ENCODE peak calls at places on chromosomes 2 and 18, in seven cellular contexts. A is RPMI7951; U is GM12891; D is Caki2; B is activated naive CD4-positive, alpha-beta T cell; W is astrocyte; C is EH. P is an unnamed sample.

GRCh38 chr18:44464401-44465185 is 216.1 kb upstream of the SETBP1 start:
- DNase-seq in A (peak; percentile 17), U (no peak), D (peak; percentile 32), B (no peak), W (peak; percentile 78), C (peak; percentile 21), P (peak; percentile 42)

GRCh38 chr2:238398577-238398976 is 28.1 kb upstream of the ASB1 start:
- DNase-seq in A (no peak), U (no peak), D (no peak), B (no peak), W (no peak), C (no peak), P (no peak)

GRCh38 chr2:196131949-196132925 is 39.1 kb downstream of the STK17B start:
- DNase-seq in A (peak; percentile 41), U (no peak), D (peak; percentile 39), B (peak; percentile 33), W (peak; percentile 23), C (peak; percentile 30), P (no peak)

GRCh38 chr2:20352230-20353216 is 1.9 kb upstream of the PUM2 start:
- DNase-seq in A (no peak), U (no peak), D (no peak), B (no peak), W (no peak), C (no peak), P (no peak)

GRCh38 chr18:3029215-3029972 is 16.4 kb upstream of the LPIN2 start:
- DNase-seq in A (no peak), U (no peak), D (no peak), B (no peak), W (no peak), C (peak; percentile 73), P (no peak)

GRCh38 chr2:208407667-208408066 is 1.1 kb downstream of the PTH2R start:
- DNase-seq in A (no peak), U (no peak), D (no peak), B (no peak), W (no peak), C (peak; percentile 6), P (no peak)

GRCh38 chr18:48441405-48441881 is 32.3 kb upstream of the ZBTB7C start:
- DNase-seq in A (peak; percentile 73), U (no peak), D (no peak), B (no peak), W (no peak), C (no peak), P (no peak)

GRCh38 chr2:239475161-239476028 is 74.6 kb upstream of the HDAC4 start:
- DNase-seq in A (no peak), U (no peak), D (no peak), B (no peak), W (no peak), C (no peak), P (no peak)

GRCh38 chr18:58097127-58097906 is 53.3 kb downstream of the NEDD4L start:
- DNase-seq in A (peak; percentile 81), U (no peak), D (no peak), B (no peak), W (peak; percentile 57), C (peak; percentile 79), P (no peak)

GRCh38 chr2:190304404-190304803 is 15.2 kb downstream of the HIBCH start:
- DNase-seq in A (no peak), U (no peak), D (no peak), B (no peak), W (no peak), C (no peak), P (no peak)

GRCh38 chr18:9520666-9521065 is 45.4 kb downstream of the RALBP1 start:
- DNase-seq in A (no peak), U (no peak), D (no peak), B (no peak), W (peak; percentile 39), C (no peak), P (no peak)

GRCh38 chr2:241777167-241777685 is 604 bp downstream of the GAL3ST2 start:
- DNase-seq in A (no peak), U (no peak), D (no peak), B (no peak), W (no peak), C (no peak), P (no peak)